ENCODE peak calls at places on chromosomes 16 and 17, in six cellular contexts. One of them, this sample, is unnamed. For H3K27me3 and H3K36me3, the result is how much of the 10 kb centered on the place peaks cover.

GRCh38 chr17:18031955-18032354 is 7.0 kb downstream of the ATPAF2 start:
- DNase-seq in lung: no peak
- DNase-seq in left ventricle myocardium inferior: no peak
- DNase-seq in CD8-positive, alpha-beta T cell: no peak
- DNase-seq in CD4-positive, alpha-beta memory T cell: no peak
- DNase-seq in GM23338: no peak
- DNase-seq in this sample: no peak

GRCh38 chr17:36935681-36936454 is 1.4 kb upstream of the LHX1 start:
- DNase-seq in lung: no peak
- DNase-seq in left ventricle myocardium inferior: no peak
- DNase-seq in CD8-positive, alpha-beta T cell: no peak
- DNase-seq in CD4-positive, alpha-beta memory T cell: no peak
- DNase-seq in GM23338: peak
- DNase-seq in this sample: peak

GRCh38 chr16:52993179-52993578 is 59.5 kb downstream of the CHD9NB start:
- DNase-seq in lung: no peak
- DNase-seq in left ventricle myocardium inferior: no peak
- DNase-seq in CD8-positive, alpha-beta T cell: no peak
- DNase-seq in CD4-positive, alpha-beta memory T cell: no peak
- DNase-seq in GM23338: peak
- DNase-seq in this sample: peak

GRCh38 chr17:72383053-72383847 is 262.4 kb downstream of the SOX9 start:
- DNase-seq in lung: no peak
- DNase-seq in left ventricle myocardium inferior: peak
- DNase-seq in CD8-positive, alpha-beta T cell: no peak
- DNase-seq in CD4-positive, alpha-beta memory T cell: no peak
- DNase-seq in GM23338: peak
- DNase-seq in this sample: peak

GRCh38 chr16:50635505-50636392 is 45.4 kb downstream of the SNX20 start:
- DNase-seq in lung: no peak
- DNase-seq in left ventricle myocardium inferior: no peak
- DNase-seq in CD8-positive, alpha-beta T cell: no peak
- DNase-seq in CD4-positive, alpha-beta memory T cell: no peak
- DNase-seq in GM23338: peak
- DNase-seq in this sample: peak

GRCh38 chr16:20538687-20539086 is 37.5 kb downstream of the ACSM2B start:
- DNase-seq in lung: no peak
- DNase-seq in left ventricle myocardium inferior: no peak
- DNase-seq in CD8-positive, alpha-beta T cell: no peak
- DNase-seq in CD4-positive, alpha-beta memory T cell: no peak
- DNase-seq in GM23338: no peak
- DNase-seq in this sample: no peak

GRCh38 chr17:20092973-20093626 is 83.9 kb downstream of the SPECC1 start:
- DNase-seq in lung: no peak
- DNase-seq in left ventricle myocardium inferior: no peak
- DNase-seq in CD8-positive, alpha-beta T cell: no peak
- DNase-seq in CD4-positive, alpha-beta memory T cell: no peak
- DNase-seq in GM23338: peak
- DNase-seq in this sample: no peak

GRCh38 chr16:10729649-10730048 is 14.0 kb upstream of the NUBP1 start:
- DNase-seq in lung: peak
- DNase-seq in left ventricle myocardium inferior: no peak
- DNase-seq in CD8-positive, alpha-beta T cell: no peak
- DNase-seq in CD4-positive, alpha-beta memory T cell: no peak
- DNase-seq in GM23338: peak
- DNase-seq in this sample: peak

GRCh38 chr17:17913695-17914332 is 58.4 kb downstream of the TOM1L2 start:
- DNase-seq in lung: peak
- DNase-seq in left ventricle myocardium inferior: peak
- DNase-seq in CD8-positive, alpha-beta T cell: peak
- DNase-seq in CD4-positive, alpha-beta memory T cell: no peak
- DNase-seq in GM23338: no peak
- DNase-seq in this sample: peak

GRCh38 chr17:36599546-36600250 is 1.7 kb upstream of the MRM1 start:
- DNase-seq in lung: no peak
- DNase-seq in left ventricle myocardium inferior: no peak
- DNase-seq in CD8-positive, alpha-beta T cell: no peak
- DNase-seq in CD4-positive, alpha-beta memory T cell: no peak
- DNase-seq in GM23338: no peak
- DNase-seq in this sample: no peak

GRCh38 chr17:17840751-17841591 is 4.2 kb upstream of the SREBF1 start:
- DNase-seq in lung: no peak
- DNase-seq in left ventricle myocardium inferior: no peak
- DNase-seq in CD8-positive, alpha-beta T cell: no peak
- DNase-seq in CD4-positive, alpha-beta memory T cell: peak
- DNase-seq in GM23338: peak
- DNase-seq in this sample: peak

GRCh38 chr17:65888649-65889048 is 303.3 kb downstream of the CEP112 start:
- DNase-seq in lung: no peak
- DNase-seq in left ventricle myocardium inferior: no peak
- DNase-seq in CD8-positive, alpha-beta T cell: no peak
- DNase-seq in CD4-positive, alpha-beta memory T cell: no peak
- DNase-seq in GM23338: no peak
- DNase-seq in this sample: no peak

GRCh38 chr16:25291580-25291979 is 33.9 kb upstream of the ZKSCAN2 start:
- DNase-seq in lung: no peak
- DNase-seq in left ventricle myocardium inferior: no peak
- DNase-seq in CD8-positive, alpha-beta T cell: no peak
- DNase-seq in CD4-positive, alpha-beta memory T cell: no peak
- DNase-seq in GM23338: no peak
- DNase-seq in this sample: no peak

GRCh38 chr17:56939869-56940484 is 20.9 kb downstream of the COIL start:
- DNase-seq in lung: no peak
- DNase-seq in left ventricle myocardium inferior: no peak
- DNase-seq in CD8-positive, alpha-beta T cell: no peak
- DNase-seq in CD4-positive, alpha-beta memory T cell: no peak
- DNase-seq in GM23338: peak
- DNase-seq in this sample: peak

GRCh38 chr17:47652570-47652969 is 2.9 kb downstream of the KPNB1 start:
- DNase-seq in lung: no peak
- DNase-seq in left ventricle myocardium inferior: no peak
- DNase-seq in CD8-positive, alpha-beta T cell: no peak
- DNase-seq in CD4-positive, alpha-beta memory T cell: no peak
- DNase-seq in GM23338: no peak
- DNase-seq in this sample: no peak

GRCh38 chr17:82324566-82325285 is 7.3 kb upstream of the CD7 start:
- DNase-seq in lung: no peak
- DNase-seq in left ventricle myocardium inferior: no peak
- DNase-seq in CD8-positive, alpha-beta T cell: no peak
- DNase-seq in CD4-positive, alpha-beta memory T cell: peak
- DNase-seq in GM23338: no peak
- DNase-seq in this sample: no peak

GRCh38 chr17:30300803-30301202 is 9.1 kb upstream of the BLMH start:
- DNase-seq in lung: no peak
- DNase-seq in left ventricle myocardium inferior: no peak
- DNase-seq in CD8-positive, alpha-beta T cell: no peak
- DNase-seq in CD4-positive, alpha-beta memory T cell: no peak
- DNase-seq in GM23338: no peak
- DNase-seq in this sample: no peak

GRCh38 chr17:44804301-44805061 is 25.6 kb downstream of the GJC1 start:
- DNase-seq in lung: no peak
- DNase-seq in left ventricle myocardium inferior: peak
- DNase-seq in CD8-positive, alpha-beta T cell: no peak
- DNase-seq in CD4-positive, alpha-beta memory T cell: no peak
- DNase-seq in GM23338: no peak
- DNase-seq in this sample: no peak

GRCh38 chr16:83974475-83974874 is 6.4 kb downstream of the NECAB2 start:
- DNase-seq in lung: no peak
- DNase-seq in left ventricle myocardium inferior: no peak
- DNase-seq in CD8-positive, alpha-beta T cell: no peak
- DNase-seq in CD4-positive, alpha-beta memory T cell: no peak
- DNase-seq in GM23338: no peak
- DNase-seq in this sample: no peak

GRCh38 chr17:44556114-44556853 is 1.0 kb upstream of the FZD2 start:
- DNase-seq in lung: no peak
- DNase-seq in left ventricle myocardium inferior: peak
- DNase-seq in CD8-positive, alpha-beta T cell: no peak
- DNase-seq in CD4-positive, alpha-beta memory T cell: no peak
- DNase-seq in GM23338: peak
- DNase-seq in this sample: peak

GRCh38 chr17:77363821-77364361 is 223.1 kb downstream of the SEC14L1 start:
- DNase-seq in lung: no peak
- DNase-seq in left ventricle myocardium inferior: peak
- DNase-seq in CD8-positive, alpha-beta T cell: no peak
- DNase-seq in CD4-positive, alpha-beta memory T cell: no peak
- DNase-seq in GM23338: no peak
- DNase-seq in this sample: peak

GRCh38 chr17:47135235-47135634 is 53.9 kb downstream of the CDC27 start:
- DNase-seq in lung: no peak
- DNase-seq in left ventricle myocardium inferior: no peak
- DNase-seq in CD8-positive, alpha-beta T cell: no peak
- DNase-seq in CD4-positive, alpha-beta memory T cell: no peak
- DNase-seq in GM23338: no peak
- DNase-seq in this sample: no peak

GRCh38 chr17:58232707-58233156 is 5.7 kb upstream of the LPO start:
- DNase-seq in lung: no peak
- DNase-seq in left ventricle myocardium inferior: no peak
- DNase-seq in CD8-positive, alpha-beta T cell: no peak
- DNase-seq in CD4-positive, alpha-beta memory T cell: no peak
- DNase-seq in GM23338: peak
- DNase-seq in this sample: no peak

GRCh38 chr16:25066747-25067631 is 44.6 kb upstream of the LCMT1 start:
- DNase-seq in lung: peak
- DNase-seq in left ventricle myocardium inferior: peak
- DNase-seq in CD8-positive, alpha-beta T cell: peak
- DNase-seq in CD4-positive, alpha-beta memory T cell: peak
- DNase-seq in GM23338: peak
- DNase-seq in this sample: peak

GRCh38 chr16:13392341-13392740 is 490.9 kb downstream of the SHISA9 start:
- DNase-seq in lung: no peak
- DNase-seq in left ventricle myocardium inferior: no peak
- DNase-seq in CD8-positive, alpha-beta T cell: no peak
- DNase-seq in CD4-positive, alpha-beta memory T cell: no peak
- DNase-seq in GM23338: peak
- DNase-seq in this sample: no peak

GRCh38 chr16:19733551-19733950 is 15.5 kb downstream of the IQCK start:
- DNase-seq in lung: no peak
- DNase-seq in left ventricle myocardium inferior: no peak
- DNase-seq in CD8-positive, alpha-beta T cell: no peak
- DNase-seq in CD4-positive, alpha-beta memory T cell: no peak
- DNase-seq in GM23338: no peak
- DNase-seq in this sample: no peak

GRCh38 chr17:59811209-59811608 is 81.5 kb downstream of the TUBD1 start:
- DNase-seq in lung: no peak
- DNase-seq in left ventricle myocardium inferior: no peak
- DNase-seq in CD8-positive, alpha-beta T cell: no peak
- DNase-seq in CD4-positive, alpha-beta memory T cell: no peak
- DNase-seq in GM23338: no peak
- DNase-seq in this sample: no peak

GRCh38 chr17:50184611-50185398 is 16.6 kb downstream of the COL1A1 start:
- DNase-seq in lung: no peak
- DNase-seq in left ventricle myocardium inferior: peak
- DNase-seq in CD8-positive, alpha-beta T cell: no peak
- DNase-seq in CD4-positive, alpha-beta memory T cell: no peak
- DNase-seq in GM23338: peak
- DNase-seq in this sample: peak

GRCh38 chr16:22321340-22322001 is 24.3 kb downstream of the POLR3E start:
- DNase-seq in lung: peak
- DNase-seq in left ventricle myocardium inferior: peak
- DNase-seq in CD8-positive, alpha-beta T cell: peak
- DNase-seq in CD4-positive, alpha-beta memory T cell: peak
- DNase-seq in GM23338: peak
- DNase-seq in this sample: peak

GRCh38 chr16:8187782-8188372 is 402.4 kb downstream of the TMEM114 start:
- DNase-seq in lung: no peak
- DNase-seq in left ventricle myocardium inferior: no peak
- DNase-seq in CD8-positive, alpha-beta T cell: no peak
- DNase-seq in CD4-positive, alpha-beta memory T cell: no peak
- DNase-seq in GM23338: no peak
- DNase-seq in this sample: no peak

GRCh38 chr16:79767597-79768280 is 167.2 kb upstream of the MAF start:
- DNase-seq in lung: no peak
- DNase-seq in left ventricle myocardium inferior: no peak
- DNase-seq in CD8-positive, alpha-beta T cell: no peak
- DNase-seq in CD4-positive, alpha-beta memory T cell: no peak
- DNase-seq in GM23338: peak
- DNase-seq in this sample: peak

GRCh38 chr17:45149037-45149668 is 878 bp downstream of the HEXIM1 start:
- DNase-seq in lung: peak
- DNase-seq in left ventricle myocardium inferior: peak
- DNase-seq in CD8-positive, alpha-beta T cell: peak
- DNase-seq in CD4-positive, alpha-beta memory T cell: peak
- DNase-seq in GM23338: peak
- DNase-seq in this sample: peak

GRCh38 chr16:82011199-82011641 is at the start of gene SDR42E1:
- DNase-seq in lung: peak
- DNase-seq in left ventricle myocardium inferior: no peak
- DNase-seq in CD8-positive, alpha-beta T cell: peak
- DNase-seq in CD4-positive, alpha-beta memory T cell: peak
- DNase-seq in GM23338: peak
- DNase-seq in this sample: no peak

DNA sequence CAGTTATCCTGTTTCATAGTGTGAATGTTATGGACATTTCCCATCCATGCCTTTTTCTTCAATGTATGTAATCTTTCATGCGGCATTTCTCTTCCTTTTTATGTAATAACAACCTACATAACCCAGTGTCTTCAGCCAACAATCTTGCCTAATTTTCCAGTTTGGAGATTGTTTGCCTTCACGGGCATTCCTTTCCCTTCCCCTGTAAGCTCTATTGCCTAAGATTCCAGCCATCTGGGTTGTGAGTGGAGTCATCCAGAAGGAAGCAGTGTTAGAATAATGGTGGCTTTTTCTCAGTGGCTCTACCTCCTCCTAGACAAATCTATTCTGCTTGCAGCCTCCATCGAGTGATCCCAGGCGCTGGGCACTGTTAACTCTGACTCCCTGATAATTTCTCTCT is 22.3 kb downstream of the SYCE1L start:
- DNase-seq in lung: no peak
- DNase-seq in left ventricle myocardium inferior: no peak
- DNase-seq in CD8-positive, alpha-beta T cell: no peak
- DNase-seq in CD4-positive, alpha-beta memory T cell: no peak
- DNase-seq in GM23338: no peak
- DNase-seq in this sample: no peak
- H3K27me3 ChIP-seq in lung: under half
- H3K27me3 ChIP-seq in left ventricle myocardium inferior: under half
- H3K27me3 ChIP-seq in CD8-positive, alpha-beta T cell: under half
- H3K27me3 ChIP-seq in CD4-positive, alpha-beta memory T cell: under half
- H3K27me3 ChIP-seq in GM23338: under half
- H3K27me3 ChIP-seq in this sample: under half

GRCh38 chr16:645852-646678 is 3.1 kb upstream of the WDR90 start:
- DNase-seq in lung: no peak
- DNase-seq in left ventricle myocardium inferior: peak
- DNase-seq in CD8-positive, alpha-beta T cell: no peak
- DNase-seq in CD4-positive, alpha-beta memory T cell: no peak
- DNase-seq in GM23338: peak
- DNase-seq in this sample: no peak
- H3K36me3 ChIP-seq in lung: under half
- H3K36me3 ChIP-seq in left ventricle myocardium inferior: under half
- H3K36me3 ChIP-seq in CD8-positive, alpha-beta T cell: under half
- H3K36me3 ChIP-seq in CD4-positive, alpha-beta memory T cell: under half
- H3K36me3 ChIP-seq in GM23338: under half
- H3K36me3 ChIP-seq in this sample: under half

GRCh38 chr17:15782809-15783208 is 50.7 kb downstream of the TBC1D26 start:
- DNase-seq in lung: peak
- DNase-seq in left ventricle myocardium inferior: peak
- DNase-seq in CD8-positive, alpha-beta T cell: no peak
- DNase-seq in CD4-positive, alpha-beta memory T cell: no peak
- DNase-seq in GM23338: peak
- DNase-seq in this sample: peak
- H3K4me3 ChIP-seq in lung: no peak
- H3K4me3 ChIP-seq in left ventricle myocardium inferior: peak
- H3K4me3 ChIP-seq in CD8-positive, alpha-beta T cell: no peak
- H3K4me3 ChIP-seq in CD4-positive, alpha-beta memory T cell: no peak
- H3K4me3 ChIP-seq in GM23338: no peak
- H3K4me3 ChIP-seq in this sample: no peak

GRCh38 chr17:39224778-39225307 is 902 bp downstream of the STAC2 start:
- DNase-seq in lung: no peak
- DNase-seq in left ventricle myocardium inferior: no peak
- DNase-seq in CD8-positive, alpha-beta T cell: no peak
- DNase-seq in CD4-positive, alpha-beta memory T cell: no peak
- DNase-seq in GM23338: no peak
- DNase-seq in this sample: peak
- H3K27me3 ChIP-seq in lung: under half
- H3K27me3 ChIP-seq in left ventricle myocardium inferior: half or more
- H3K27me3 ChIP-seq in CD8-positive, alpha-beta T cell: under half
- H3K27me3 ChIP-seq in CD4-positive, alpha-beta memory T cell: under half
- H3K27me3 ChIP-seq in GM23338: under half
- H3K27me3 ChIP-seq in this sample: under half